ENCODE peak calls at places on chromosomes 11 and 22, in nine cellular contexts. K is A549, S is suprapubic skin, Z is testis, O is lower leg skin, Y is esophagus muscularis mucosa, H is transverse colon, V is heart left ventricle, X is GM12878. W is an unnamed sample.

GRCh38 chr11:124943242-124943641 is 7.4 kb upstream of the HEPACAM start:
- DNase-seq in V (no peak), S (no peak), Y (no peak), H (no peak), O (no peak), Z (no peak), X (no peak), K (no peak), W (no peak)

GRCh38 chr11:9606799-9607510 is 33.5 kb downstream of the WEE1 start:
- DNase-seq in S (peak), V (no peak), Y (peak), O (no peak), H (no peak), Z (no peak), K (peak), X (no peak), W (no peak)

GRCh38 chr11:44708063-44708462 is 18.7 kb upstream of the TSPAN18 start:
- DNase-seq in H (no peak), V (no peak), Y (no peak), S (no peak), K (no peak), Z (peak), O (no peak), X (no peak), W (peak)

GRCh38 chr11:898540-899190 is 11.9 kb downstream of the CHID1 start:
- DNase-seq in Z (peak), S (no peak), O (no peak), H (no peak), Y (no peak), V (no peak), X (no peak), K (peak), W (no peak)

GRCh38 chr11:95372097-95372656 is 141.2 kb upstream of the SESN3 start:
- DNase-seq in S (no peak), X (no peak), Z (no peak), K (no peak), O (no peak), V (no peak), Y (no peak), H (no peak), W (no peak)

GRCh38 chr11:103380031-103380430 is 270.8 kb downstream of the DYNC2H1 start:
- DNase-seq in Y (no peak), O (no peak), Z (no peak), K (no peak), X (no peak), S (no peak), H (no peak), V (no peak), W (no peak)

GRCh38 chr11:92226331-92227232 is 2.0 kb downstream of the FAT3 start:
- DNase-seq in Z (peak), K (no peak), S (no peak), H (no peak), V (no peak), Y (no peak), O (no peak), X (no peak), W (no peak)

GRCh38 chr11:66970371-66970807 is 4.7 kb upstream of the C11orf86 start:
- DNase-seq in S (no peak), H (no peak), K (no peak), V (no peak), O (no peak), Y (no peak), Z (no peak), X (no peak), W (no peak)

GRCh38 chr22:31230871-31231621 is 18.9 kb downstream of the LIMK2 start:
- DNase-seq in Z (peak), X (no peak), Y (no peak), V (peak), K (peak), S (no peak), H (peak), O (no peak), W (no peak)

GRCh38 chr11:105398636-105399035 is 211.2 kb upstream of the GRIA4 start:
- DNase-seq in Z (no peak), S (no peak), V (no peak), K (no peak), H (no peak), Y (no peak), O (no peak), X (no peak), W (no peak)

GRCh38 chr11:134510641-134511040 is 98.6 kb upstream of the B3GAT1 start:
- DNase-seq in Y (no peak), O (peak), V (no peak), H (no peak), Z (no peak), X (no peak), S (no peak), K (no peak), W (no peak)

GRCh38 chr11:83140691-83141455 is 16.1 kb upstream of the PCF11 start:
- DNase-seq in X (peak), K (no peak), S (no peak), Y (no peak), Z (no peak), H (no peak), V (no peak), O (no peak), W (no peak)

GRCh38 chr22:33896801-33897620 is 23.3 kb downstream of the LARGE1 start:
- DNase-seq in O (no peak), H (no peak), K (no peak), Y (no peak), X (no peak), S (no peak), V (no peak), Z (no peak), W (no peak)

GRCh38 chr11:117883063-117883462 is 6.6 kb upstream of the FXYD6 start:
- DNase-seq in X (no peak), S (no peak), Y (no peak), H (no peak), O (peak), K (no peak), V (no peak), Z (peak), W (no peak)

GRCh38 chr11:47979378-47980092 is 824 bp upstream of the PTPRJ start:
- DNase-seq in Z (no peak), H (no peak), O (no peak), Y (no peak), S (no peak), K (peak), X (no peak), V (no peak), W (no peak)

GRCh38 chr22:46884365-46884764 is 121.9 kb downstream of the TBC1D22A start:
- DNase-seq in X (no peak), K (no peak), Y (no peak), O (peak), V (no peak), S (no peak), H (no peak), Z (no peak), W (no peak)

GRCh38 chr11:1882265-1883238 is 9.1 kb downstream of the PRR33 start:
- DNase-seq in K (peak), X (no peak), H (peak), Y (peak), V (peak), S (peak), Z (peak), O (peak), W (peak)

GRCh38 chr11:44941286-44942021 is 9.2 kb downstream of the TP53I11 start:
- DNase-seq in Z (no peak), X (no peak), K (no peak), S (no peak), O (no peak), Y (no peak), H (no peak), V (no peak), W (no peak)

GRCh38 chr22:32583074-32583677 is 108.6 kb downstream of the FBXO7 start:
- DNase-seq in Y (no peak), K (no peak), S (peak), Z (no peak), O (peak), V (no peak), X (no peak), H (no peak), W (no peak)

GRCh38 chr11:85257837-85258236 is 369.3 kb downstream of the DLG2 start:
- DNase-seq in Y (no peak), S (no peak), X (no peak), V (no peak), H (no peak), Z (no peak), O (no peak), K (no peak), W (no peak)

GRCh38 chr11:62665630-62666258 is 632 bp downstream of the CSKMT start:
- DNase-seq in Y (peak), O (no peak), K (peak), X (no peak), S (peak), H (peak), Z (peak), V (peak), W (peak)

GRCh38 chr11:116946414-116946813 is 109.0 kb upstream of the APOA1 start:
- DNase-seq in Z (no peak), H (no peak), O (no peak), K (peak), Y (no peak), V (no peak), S (no peak), X (no peak), W (no peak)

GRCh38 chr11:64870176-64870892 is 8.1 kb downstream of the EHD1 start:
- DNase-seq in Y (no peak), Z (no peak), S (no peak), K (no peak), V (peak), X (no peak), H (peak), O (no peak), W (peak)

GRCh38 chr11:33775832-33776231 is 1.5 kb upstream of the FBXO3 start:
- DNase-seq in O (no peak), V (no peak), H (no peak), Z (no peak), Y (no peak), K (no peak), X (peak), S (no peak), W (no peak)

DNA sequence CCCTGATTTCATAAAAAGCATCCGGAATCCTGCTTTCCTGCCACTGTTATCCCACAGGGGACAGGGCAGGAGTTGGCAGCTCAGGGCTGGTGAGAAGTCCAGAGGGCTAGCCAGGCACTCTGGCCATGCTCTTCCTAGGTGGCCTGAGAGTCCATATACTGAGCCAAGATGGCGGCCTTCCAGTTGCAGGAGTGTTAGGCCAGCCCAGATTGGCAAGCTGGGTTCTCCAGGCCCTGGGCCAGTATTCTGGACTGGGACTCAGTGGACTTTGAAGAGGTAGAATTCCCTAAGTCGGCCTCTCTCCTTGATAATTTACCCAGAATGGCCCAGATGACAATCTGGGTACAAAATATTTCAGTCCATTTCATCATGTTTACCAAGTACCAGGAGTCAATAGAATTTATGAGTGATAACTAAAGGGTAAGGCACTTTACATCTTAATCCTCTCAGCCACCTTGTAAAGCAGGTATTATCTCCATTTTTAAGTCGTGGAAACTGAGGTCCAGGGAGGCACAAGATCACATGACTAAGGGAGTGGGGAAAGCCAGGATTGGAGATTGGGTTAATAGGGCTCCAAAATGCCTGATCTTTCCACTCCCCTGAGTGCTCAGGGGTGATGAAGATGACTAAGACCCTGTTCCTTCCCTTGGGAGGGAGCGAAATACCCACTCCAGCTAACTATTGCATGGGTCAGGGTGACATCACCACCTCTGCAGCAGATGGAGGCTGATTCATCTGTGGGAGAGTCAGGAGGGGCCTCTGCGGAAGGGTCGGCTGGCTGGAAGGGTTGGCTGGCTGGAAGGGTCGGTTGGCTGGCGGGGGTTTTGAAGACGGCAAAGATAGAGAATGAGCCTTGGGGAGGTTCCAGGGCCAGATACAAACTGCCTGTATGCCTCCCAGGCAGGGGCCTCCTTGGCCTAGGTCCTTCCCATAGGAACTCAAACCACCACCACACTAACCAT is 1.2 kb upstream of the MICALL1 start:
- DNase-seq in K (peak), X (no peak), S (no peak), V (no peak), O (peak), H (peak), Z (no peak), Y (no peak), W (no peak)
- TF ChIP-seq POLR2A in K (no peak), X (no peak), S (no peak), V (peak), O (no peak), H (no peak), Z (no peak), Y (no peak), W (no peak)

GRCh38 chr22:18997925-18998315 is 61.8 kb upstream of the PRODH start:
- DNase-seq in V (no peak), O (peak), K (no peak), Z (no peak), X (no peak), H (no peak), Y (no peak), S (no peak), W (no peak)

GRCh38 chr22:18996376-18996900 is 60.3 kb upstream of the PRODH start:
- DNase-seq in K (no peak), H (no peak), Y (no peak), O (peak), S (no peak), V (no peak), X (no peak), Z (no peak), W (no peak)

GRCh38 chr22:18999416-18999815 is 63.3 kb upstream of the PRODH start:
- DNase-seq in K (no peak), S (no peak), O (peak), Z (no peak), Y (no peak), V (no peak), X (no peak), H (no peak), W (no peak)

GRCh38 chr22:18998998-18999397 is 62.9 kb upstream of the PRODH start:
- DNase-seq in O (peak), H (no peak), K (no peak), X (no peak), Z (no peak), S (no peak), V (no peak), Y (no peak), W (no peak)

DNA sequence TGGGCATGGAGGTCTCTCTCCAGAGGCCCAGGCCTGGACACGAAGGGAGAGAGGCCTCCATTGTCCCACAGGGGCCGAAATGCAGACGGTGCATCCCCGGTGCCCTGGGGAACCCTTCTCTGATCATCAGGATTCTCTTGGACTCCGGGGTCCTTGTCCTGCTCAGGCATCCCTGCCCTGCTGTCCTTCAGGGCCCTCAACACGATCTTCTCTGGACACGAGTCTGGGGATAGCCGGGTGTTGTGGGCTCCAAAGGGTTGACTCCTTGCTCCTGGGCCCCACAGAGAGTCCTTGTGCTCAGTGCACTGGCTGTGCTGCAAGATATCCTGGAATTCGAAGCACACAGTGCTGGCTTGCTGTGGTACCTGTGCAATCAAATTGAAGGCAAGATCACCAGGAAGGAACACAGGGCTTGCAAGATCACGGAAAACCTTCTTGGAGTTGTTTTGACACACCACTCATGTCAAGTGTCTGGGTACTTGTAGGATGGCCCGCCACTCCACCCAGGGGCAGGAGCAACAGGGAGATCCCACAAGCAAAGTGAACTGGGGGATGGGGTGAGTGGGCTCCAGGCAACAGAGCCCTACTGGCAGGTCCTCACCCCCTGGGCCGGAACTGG is 61.3 kb upstream of the PRODH start:
- DNase-seq in X (no peak), K (no peak), Y (no peak), H (no peak), S (no peak), Z (no peak), V (no peak), O (peak), W (no peak)
- TF ChIP-seq POLR2A in X (no peak), K (no peak), Y (no peak), H (no peak), S (no peak), Z (no peak), V (no peak), O (no peak), W (no peak)

GRCh38 chr22:45470871-45471270 is 31.8 kb upstream of the FBLN1 start:
- DNase-seq in Z (no peak), K (no peak), H (no peak), V (no peak), Y (no peak), X (no peak), S (no peak), O (no peak), W (peak)

GRCh38 chr22:45475876-45476514 is 26.7 kb upstream of the FBLN1 start:
- DNase-seq in Y (no peak), V (no peak), H (no peak), Z (no peak), X (no peak), O (peak), K (no peak), S (no peak), W (peak)

GRCh38 chr22:45472426-45472825 is 30.3 kb upstream of the FBLN1 start:
- DNase-seq in V (no peak), S (no peak), X (no peak), K (no peak), O (no peak), Z (no peak), Y (no peak), H (no peak), W (no peak)

GRCh38 chr22:45475063-45475747 is 27.5 kb upstream of the FBLN1 start:
- DNase-seq in S (no peak), K (no peak), H (no peak), O (no peak), V (no peak), Z (no peak), Y (no peak), X (no peak), W (peak)

GRCh38 chr22:45473626-45474237 is 29.0 kb upstream of the FBLN1 start:
- DNase-seq in S (no peak), H (no peak), V (peak), Z (peak), Y (no peak), O (no peak), X (no peak), K (no peak), W (peak)
- TF ChIP-seq POLR2A in S (no peak), H (no peak), V (no peak), Z (no peak), Y (no peak), O (no peak), X (no peak), K (no peak), W (no peak)

GRCh38 chr11:69670158-69670845 is 4.9 kb downstream of the LTO1 start:
- DNase-seq in K (peak), H (peak), Y (peak), O (peak), S (peak), Z (peak), X (no peak), V (peak), W (peak)
- TF ChIP-seq POLR2A in K (no peak), H (no peak), Y (no peak), O (no peak), S (no peak), Z (no peak), X (no peak), V (no peak), W (no peak)

GRCh38 chr11:57150454-57150917 is 31.3 kb upstream of the LRRC55 start:
- DNase-seq in O (no peak), Y (no peak), X (no peak), V (no peak), S (no peak), Z (no peak), K (no peak), H (no peak), W (no peak)
- TF ChIP-seq POLR2A in O (no peak), Y (no peak), X (no peak), V (no peak), S (no peak), Z (no peak), K (no peak), H (no peak), W (no peak)

W was measured in spleen.